ENCODE peak calls at places on chromosomes 2 and 18, in eight cellular contexts. A is pancreas; D is CD4-positive, alpha-beta T cell; U is heart left ventricle; V is activated naive CD8-positive, alpha-beta T cell treated with anti-CD3 and anti-CD28 coated beads, Interleukin-2, amount 10 ng/mL, durations not matched to agents 7 days and 5 days; R is esophagus mucosa; Q is stimulated activated naive CD8-positive, alpha-beta T cell treated with anti-CD3 and anti-CD28 coated beads, Interleukin-15, Interleukin-2, amounts not matched to agents 100 U/mL and 50 U/mL, for 24 hours; W is memory B cell. F is an unnamed sample.

GRCh38 chr2:151619337-151619989 is 114.8 kb downstream of the NEB start:
- ATAC-seq in Q (no peak), A (no peak), D (no peak), W (peak), R (peak), U (peak), V (no peak), F (no peak)

GRCh38 chr2:66512626-66513025 is 77.7 kb downstream of the MEIS1 start:
- ATAC-seq in V (no peak), R (no peak), Q (no peak), D (no peak), U (no peak), W (no peak), A (no peak), F (no peak)

GRCh38 chr18:51561821-51562220 is 364.3 kb upstream of the MEX3C start:
- ATAC-seq in U (peak), D (no peak), R (no peak), A (no peak), V (no peak), Q (no peak), W (no peak), F (no peak)

GRCh38 chr2:111946294-111947114 is 48.1 kb downstream of the MERTK start:
- ATAC-seq in D (no peak), R (peak), U (peak), W (no peak), V (no peak), Q (no peak), A (peak), F (no peak)

GRCh38 chr18:40708726-40709125 is 1246.3 kb upstream of the PIK3C3 start:
- ATAC-seq in A (no peak), R (no peak), U (no peak), V (no peak), D (no peak), W (no peak), Q (no peak), F (no peak)

GRCh38 chr18:74255022-74255658 is 36.6 kb downstream of the CYB5A start:
- ATAC-seq in U (peak), V (no peak), D (no peak), W (no peak), A (peak), Q (no peak), R (peak), F (no peak)

GRCh38 chr2:88826399-88826798 is 134.9 kb downstream of the RPIA start:
- ATAC-seq in D (no peak), R (no peak), A (no peak), W (no peak), V (no peak), U (no peak), Q (no peak), F (no peak)

GRCh38 chr18:33424266-33424946 is 16.1 kb downstream of the CCDC178 start:
- ATAC-seq in Q (no peak), U (no peak), D (no peak), A (no peak), W (no peak), R (no peak), V (no peak), F (no peak)

GRCh38 chr18:8480506-8481328 is 128.5 kb upstream of the RAB12 start:
- ATAC-seq in U (peak), V (no peak), Q (no peak), W (no peak), R (no peak), D (no peak), A (peak), F (no peak)

GRCh38 chr2:140882671-140883620 is 1247.9 kb downstream of the LRP1B start:
- ATAC-seq in R (no peak), U (no peak), D (no peak), V (no peak), A (no peak), W (no peak), Q (no peak), F (no peak)

GRCh38 chr2:53568463-53568862 is 199.1 kb upstream of the CHAC2 start:
- ATAC-seq in V (no peak), Q (no peak), D (no peak), W (no peak), R (no peak), U (no peak), A (no peak), F (peak)

GRCh38 chr2:240286596-240286995 is 146.1 kb upstream of the OTOS start:
- ATAC-seq in Q (no peak), W (no peak), R (no peak), V (no peak), U (peak), A (no peak), D (no peak), F (no peak)

GRCh38 chr2:47904903-47905453 is 1.3 kb downstream of the FBXO11 start:
- ATAC-seq in R (no peak), A (peak), Q (no peak), V (peak), D (no peak), W (peak), U (no peak), F (peak)

GRCh38 chr2:118822572-118822971 is 24.9 kb downstream of the EN1 start:
- ATAC-seq in U (no peak), V (no peak), R (no peak), A (no peak), Q (no peak), W (no peak), D (no peak), F (no peak)

GRCh38 chr2:165562235-165562634 is 92.7 kb downstream of the CSRNP3 start:
- ATAC-seq in U (peak), D (no peak), R (no peak), A (no peak), Q (no peak), V (no peak), W (no peak), F (no peak)

GRCh38 chr18:23812566-23813440 is 123.5 kb downstream of the LAMA3 start:
- ATAC-seq in D (peak), U (no peak), W (peak), R (peak), Q (no peak), A (peak), V (no peak), F (no peak)

GRCh38 chr18:13416848-13417247 is 198.3 kb downstream of the LDLRAD4 start:
- ATAC-seq in Q (no peak), A (peak), D (peak), V (no peak), W (no peak), U (peak), R (no peak), F (no peak)

GRCh38 chr2:216170362-216170761 is 61.2 kb downstream of the XRCC5 start:
- ATAC-seq in R (no peak), U (no peak), V (peak), Q (peak), W (no peak), A (peak), D (peak), F (peak)

GRCh38 chr2:70043252-70043875 is 43.9 kb upstream of the PCBP1 start:
- ATAC-seq in U (peak), W (no peak), V (peak), A (peak), D (peak), R (no peak), Q (peak), F (peak)

GRCh38 chr18:25453556-25454269 is 101.7 kb upstream of the ZNF521 start:
- ATAC-seq in U (peak), Q (no peak), A (no peak), V (no peak), D (no peak), R (no peak), W (no peak), F (no peak)

GRCh38 chr18:23038712-23039111 is 96.6 kb upstream of the CABLES1 start:
- ATAC-seq in R (no peak), W (no peak), A (no peak), V (no peak), D (no peak), Q (no peak), U (no peak), F (no peak)

GRCh38 chr2:208142925-208143799 is 2.8 kb downstream of the CRYGB start:
- ATAC-seq in A (no peak), U (no peak), R (no peak), W (no peak), V (no peak), D (no peak), Q (no peak), F (no peak)

GRCh38 chr18:22489694-22490093 is 72.0 kb upstream of the CTAGE1 start:
- ATAC-seq in A (peak), D (no peak), Q (no peak), U (no peak), W (no peak), V (no peak), R (no peak), F (no peak)

GRCh38 chr2:135099802-135100483 is 47.9 kb downstream of the RAB3GAP1 start:
- ATAC-seq in U (peak), W (no peak), D (no peak), Q (no peak), R (no peak), A (no peak), V (no peak), F (no peak)

GRCh38 chr2:178523596-178524134 is 43.4 kb downstream of the PLEKHA3 start:
- ATAC-seq in V (peak), D (no peak), R (no peak), U (peak), W (no peak), A (peak), Q (no peak), F (no peak)

GRCh38 chr2:8994386-8994785 is 9.1 kb downstream of the MBOAT2 start:
- ATAC-seq in Q (no peak), R (peak), U (no peak), D (no peak), A (no peak), W (no peak), V (no peak), F (no peak)